ENCODE peak calls at places on chromosomes 11 and 22, in five cellular contexts. A, Q, V, K and G are unnamed samples.

GRCh38 chr11:69799582-69799981 is 19.6 kb downstream of the FGF3 start:
- DNase-seq in A (peak; percentile 20), Q (peak; percentile 8), V (no peak), K (peak; percentile 88), G (no peak)

GRCh38 chr11:23112987-23113886 is 253.0 kb upstream of the CCDC179 start:
- DNase-seq in A (peak; percentile 55), Q (peak; percentile 15), V (no peak), K (peak; percentile 75), G (no peak)

GRCh38 chr22:24326266-24326665 is 55.6 kb downstream of the SPECC1L start:
- DNase-seq in A (no peak), Q (no peak), V (no peak), K (peak; percentile 88), G (no peak)

GRCh38 chr22:49238181-49239141 is 589.2 kb downstream of the BRD1 start:
- DNase-seq in A (no peak), Q (no peak), V (peak; percentile 28), K (no peak), G (no peak)

GRCh38 chr11:126345283-126345682 is 10.2 kb upstream of the ST3GAL4 start:
- DNase-seq in A (no peak), Q (no peak), V (peak; percentile 56), K (no peak), G (no peak)

GRCh38 chr22:39220450-39220849 is 24.3 kb downstream of the PDGFB start:
- DNase-seq in A (no peak), Q (no peak), V (no peak), K (no peak), G (peak; percentile 37)

GRCh38 chr11:14454861-14455632 is 44.6 kb downstream of the COPB1 start:
- DNase-seq in A (no peak), Q (no peak), V (no peak), K (peak; percentile 34), G (no peak)

GRCh38 chr22:24411256-24412004 is 16.0 kb upstream of the ADORA2A start:
- DNase-seq in A (no peak), Q (no peak), V (no peak), K (no peak), G (no peak)

GRCh38 chr11:72333657-72334056 is 89.7 kb upstream of the PHOX2A start:
- DNase-seq in A (peak; percentile 36), Q (no peak), V (no peak), K (peak; percentile 95), G (no peak)

GRCh38 chr11:111500481-111500880 is 11.7 kb downstream of the BTG4 start:
- DNase-seq in A (no peak), Q (no peak), V (no peak), K (no peak), G (no peak)

GRCh38 chr22:48428556-48429371 is 1398.9 kb downstream of the BRD1 start:
- DNase-seq in A (peak; percentile 78), Q (no peak), V (no peak), K (peak; percentile 86), G (no peak)

GRCh38 chr11:41716862-41717261 is 257.4 kb upstream of the LRRC4C start:
- DNase-seq in A (no peak), Q (no peak), V (no peak), K (no peak), G (no peak)

GRCh38 chr11:46912526-46913150 is 5.7 kb downstream of the LRP4 start:
- DNase-seq in A (peak; percentile 22), Q (peak; percentile 61), V (no peak), K (peak; percentile 97), G (no peak)

GRCh38 chr22:43273902-43274484 is 69.2 kb downstream of the SCUBE1 start:
- DNase-seq in A (peak; percentile 33), Q (peak; percentile 55), V (no peak), K (peak; percentile 88), G (no peak)

GRCh38 chr11:93073026-93073425 is 103.6 kb downstream of the MTNR1B start:
- DNase-seq in A (no peak), Q (no peak), V (no peak), K (peak; percentile 93), G (no peak)

GRCh38 chr22:30444632-30445437 is 19.3 kb downstream of the MTFP1 start:
- DNase-seq in A (peak; percentile 51), Q (peak; percentile 60), V (peak; percentile 28), K (peak; percentile 87), G (no peak)

GRCh38 chr11:75802913-75803820 is 11.8 kb upstream of the UVRAG start:
- DNase-seq in A (peak; percentile 34), Q (peak; percentile 47), V (peak; percentile 68), K (peak; percentile 74), G (peak; percentile 88)

GRCh38 chr11:46119053-46119351 is 2.3 kb downstream of the PHF21A start:
- DNase-seq in A (no peak), Q (no peak), V (no peak), K (no peak), G (no peak)

GRCh38 chr11:37533087-37533486 is 935.1 kb upstream of the RAG2 start:
- DNase-seq in A (no peak), Q (peak; percentile 21), V (no peak), K (no peak), G (no peak)

GRCh38 chr11:100930185-100930778 is 199.3 kb downstream of the PGR start:
- DNase-seq in A (peak; percentile 67), Q (no peak), V (no peak), K (peak; percentile 63), G (no peak)

GRCh38 chr11:22432331-22433065 is 94.3 kb downstream of the SLC17A6 start:
- DNase-seq in A (peak; percentile 66), Q (peak; percentile 67), V (peak; percentile 70), K (peak; percentile 79), G (no peak)

GRCh38 chr22:39270280-39270679 is 25.5 kb upstream of the PDGFB start:
- DNase-seq in A (no peak), Q (no peak), V (no peak), K (no peak), G (no peak)

GRCh38 chr22:38638734-38639133 is 17.5 kb downstream of the FAM227A start:
- DNase-seq in A (peak; percentile 52), Q (peak; percentile 50), V (no peak), K (no peak), G (no peak)

GRCh38 chr22:46612904-46613605 is 7.1 kb upstream of the GRAMD4 start:
- DNase-seq in A (no peak), Q (no peak), V (no peak), K (no peak), G (no peak)

GRCh38 chr11:67405688-67406339 is 1.9 kb downstream of the TBC1D10C start:
- DNase-seq in A (no peak), Q (no peak), V (no peak), K (no peak), G (no peak)

GRCh38 chr11:102047305-102047924 is at the start of gene CFAP300:
- DNase-seq in A (peak; percentile 71), Q (peak; percentile 73), V (peak; percentile 94), K (peak; percentile 69), G (peak; percentile 94)

GRCh38 chr11:2868604-2869526 is 16.7 kb downstream of the CDKN1C start:
- DNase-seq in A (no peak), Q (no peak), V (no peak), K (no peak), G (no peak)

GRCh38 chr11:47147250-47147649 is 29.4 kb downstream of the ARFGAP2 start:
- DNase-seq in A (no peak), Q (no peak), V (no peak), K (peak; percentile 70), G (no peak)

GRCh38 chr22:45632791-45633515 is 38.7 kb upstream of the ATXN10 start:
- DNase-seq in A (peak; percentile 72), Q (no peak), V (no peak), K (no peak), G (peak; percentile 51)

GRCh38 chr22:20033045-20033706 is 12.3 kb downstream of the TANGO2 start:
- DNase-seq in A (no peak), Q (no peak), V (no peak), K (no peak), G (no peak)
- H3K36me3 ChIP-seq in A (peaks cover 2% of the 10 kb centered on the region), Q (no peaks in the 10 kb centered on the region), V (no peaks in the 10 kb centered on the region), K (no peaks in the 10 kb centered on the region), G (peaks cover 18% of the 10 kb centered on the region)

GRCh38 chr11:94558932-94559331 is 8.2 kb upstream of the PIWIL4 start:
- DNase-seq in A (no peak), Q (no peak), V (no peak), K (no peak), G (no peak)

GRCh38 chr11:94567181-94567670 is at the start of gene PIWIL4:
- DNase-seq in A (no peak), Q (no peak), V (no peak), K (no peak), G (no peak)

GRCh38 chr11:94563848-94564442 is 3.2 kb upstream of the PIWIL4 start:
- DNase-seq in A (no peak), Q (no peak), V (no peak), K (no peak), G (no peak)

GRCh38 chr11:94558468-94558867 is 8.7 kb upstream of the PIWIL4 start:
- DNase-seq in A (no peak), Q (no peak), V (no peak), K (no peak), G (no peak)

DNA sequence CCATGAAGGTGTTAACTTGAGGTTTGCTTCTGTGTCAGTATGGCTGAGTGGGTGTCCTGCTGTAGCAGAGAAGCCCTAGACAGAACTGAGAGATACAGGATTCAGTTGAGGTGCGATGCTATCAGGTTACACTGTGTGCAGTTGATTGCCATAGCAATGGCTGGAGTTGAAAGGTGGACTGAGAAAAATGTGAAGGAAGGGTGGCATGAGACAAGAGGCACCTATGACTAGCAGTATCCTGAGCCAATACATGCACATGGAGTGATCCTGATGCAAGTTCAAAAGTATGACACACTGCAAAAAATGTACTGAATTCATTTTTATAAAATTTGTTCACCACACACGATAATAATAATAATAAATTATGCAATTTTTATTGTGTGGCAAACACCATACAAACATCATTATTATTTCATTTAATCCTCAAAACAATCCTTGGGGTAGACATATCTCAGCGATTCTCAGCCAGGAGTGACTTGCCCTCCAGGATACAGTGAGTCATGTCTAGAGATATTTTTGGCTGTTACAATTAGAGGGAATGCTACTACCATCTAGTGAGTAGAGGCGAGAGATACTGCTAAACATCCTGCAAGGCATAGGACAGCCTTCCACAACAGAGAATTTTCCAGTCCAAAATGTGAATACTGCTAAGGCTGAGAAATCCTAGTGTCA is 3.9 kb upstream of the PIWIL4 start:
- DNase-seq in A (peak; percentile 77), Q (no peak), V (no peak), K (peak; percentile 67), G (no peak)
- H3K27ac ChIP-seq in A (no peak overlapping the region), Q (no peak overlapping the region), V (no peak overlapping the region), K (no peak overlapping the region), G (no peak overlapping the region)

DNA sequence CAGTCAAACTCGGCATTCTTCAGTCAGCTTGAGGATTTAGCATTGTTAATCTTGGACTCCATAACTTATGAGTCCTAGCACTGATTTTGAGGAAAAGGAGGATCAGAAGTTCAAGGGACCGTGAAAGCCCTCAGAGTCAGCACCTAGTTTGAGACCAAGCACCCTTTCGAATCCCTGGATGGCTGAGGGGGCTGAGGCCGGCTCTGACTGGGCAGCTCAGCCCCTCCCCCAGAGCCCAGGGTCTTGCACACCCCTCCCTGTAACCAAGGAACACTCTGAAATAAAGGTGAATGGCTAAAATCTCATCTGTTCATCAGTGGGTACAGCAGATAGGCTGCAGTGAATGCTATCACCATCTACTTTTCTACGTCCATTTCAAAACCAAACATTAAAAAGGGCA is 27.3 kb downstream of the SLC25A18 start:
- DNase-seq in A (no peak), Q (no peak), V (no peak), K (no peak), G (no peak)
- H3K36me3 ChIP-seq in A (peaks cover 10% of the 10 kb centered on the region), Q (peaks cover 37% of the 10 kb centered on the region), V (no peaks in the 10 kb centered on the region), K (peaks cover 15% of the 10 kb centered on the region), G (peaks cover 34% of the 10 kb centered on the region)

DNA sequence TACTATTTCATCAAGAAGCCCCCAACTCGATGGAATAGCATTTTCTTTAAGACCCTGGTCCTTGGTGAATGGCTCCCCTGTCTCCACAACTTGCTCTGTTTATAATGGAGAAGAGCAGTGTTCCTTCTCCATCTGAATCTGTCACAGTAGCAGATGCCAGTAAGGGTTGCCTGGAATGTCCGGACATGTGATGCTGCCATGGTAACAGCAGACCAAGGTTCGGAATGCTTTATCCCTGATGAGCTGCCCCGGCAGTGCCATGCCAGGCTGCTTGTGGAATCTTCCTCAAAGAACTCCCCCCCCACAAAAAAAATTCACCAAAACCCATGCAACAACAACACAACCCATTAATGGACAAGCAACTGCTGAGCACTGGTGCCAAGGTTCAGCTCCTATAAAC is 72.5 kb downstream of the KCNC1 start:
- DNase-seq in A (peak; percentile 27), Q (no peak), V (no peak), K (no peak), G (no peak)
- H3K27ac ChIP-seq in A (no peak overlapping the region), Q (no peak overlapping the region), V (no peak overlapping the region), K (no peak overlapping the region), G (no peak overlapping the region)